ENCODE peak calls at places on chromosomes 12 and 14, in seven cellular contexts. L is dermis microvascular lymphatic vessel endothelial cell, M is progenitor cell of endocrine pancreas, U is ELR, B is NCI-H1105, F is body of pancreas, I is cardiac septum. V is an unnamed sample.

GRCh38 chr12:29944269-29945000 is 160.7 kb upstream of the TMTC1 start:
- DNase-seq in U (no peak), M (no peak), F (no peak), L (no peak), B (no peak), I (no peak), V (no peak)

GRCh38 chr12:29316772-29317171 is 64.2 kb downstream of the ERGIC2 start:
- DNase-seq in F (no peak), U (peak; percentile 37), I (peak; percentile 76), M (no peak), L (no peak), B (no peak), V (no peak)

GRCh38 chr14:105068818-105069217 is 3.6 kb upstream of the GPR132 start:
- DNase-seq in L (no peak), I (no peak), U (no peak), B (no peak), F (no peak), M (no peak), V (no peak)

GRCh38 chr12:5830121-5830520 is 114.9 kb downstream of the ANO2 start:
- DNase-seq in M (no peak), U (no peak), B (no peak), I (no peak), L (peak; percentile 15), F (no peak), V (no peak)

GRCh38 chr12:79274571-79275064 is 410.0 kb downstream of the SYT1 start:
- DNase-seq in U (no peak), M (no peak), L (no peak), I (no peak), F (no peak), B (no peak), V (no peak)

GRCh38 chr14:58637391-58638230 is at the start of gene DACT1:
- DNase-seq in F (peak; percentile 37), M (peak; percentile 63), L (peak; percentile 2), I (peak; percentile 82), B (no peak), U (peak; percentile 49), V (peak; percentile 47)

GRCh38 chr12:62191747-62192485 is 68.3 kb upstream of the USP15 start:
- DNase-seq in B (no peak), I (no peak), L (no peak), M (peak; percentile 9), F (peak; percentile 6), U (peak; percentile 15), V (peak; percentile 10)

GRCh38 chr12:15728118-15728598 is 61.0 kb downstream of the EPS8 start:
- DNase-seq in B (no peak), M (no peak), L (peak; percentile 36), I (no peak), U (peak; percentile 81), F (no peak), V (no peak)

GRCh38 chr12:55771736-55772135 is 28.8 kb downstream of the GDF11 start:
- DNase-seq in I (no peak), M (no peak), B (no peak), L (no peak), F (no peak), U (no peak), V (no peak)

GRCh38 chr12:50763637-50764115 is at the start of gene ATF1:
- DNase-seq in F (peak; percentile 93), M (peak; percentile 77), L (peak; percentile 82), B (peak; percentile 62), U (peak; percentile 92), I (peak; percentile 96), V (peak; percentile 86)

GRCh38 chr12:58818546-58818945 is 101.8 kb downstream of the LRIG3 start:
- DNase-seq in L (no peak), B (no peak), I (no peak), M (no peak), F (no peak), U (peak; percentile 30), V (no peak)

GRCh38 chr12:109762071-109762672 is 48.5 kb downstream of the FAM222A start:
- DNase-seq in B (no peak), L (no peak), I (peak; percentile 73), M (no peak), U (no peak), F (peak; percentile 1), V (no peak)

GRCh38 chr12:105955976-105956375 is 182.8 kb downstream of the NUAK1 start:
- DNase-seq in B (no peak), M (no peak), F (no peak), U (no peak), L (no peak), I (no peak), V (no peak)

GRCh38 chr12:13417516-13417915 is 221.0 kb downstream of the EMP1 start:
- DNase-seq in L (no peak), F (no peak), I (no peak), U (no peak), M (no peak), B (no peak), V (no peak)

GRCh38 chr14:101704140-101704539 is 57.4 kb upstream of the PPP2R5C start:
- DNase-seq in F (no peak), I (no peak), B (no peak), L (no peak), M (no peak), U (no peak), V (no peak)

GRCh38 chr14:25400607-25401206 is 350.8 kb upstream of the STXBP6 start:
- DNase-seq in L (peak; percentile 20), B (peak; percentile 67), I (no peak), M (no peak), F (peak; percentile 61), U (peak; percentile 32), V (peak; percentile 29)

GRCh38 chr12:88026196-88026595 is 3.0 kb downstream of the C12orf50 start:
- DNase-seq in M (no peak), F (no peak), L (no peak), B (no peak), U (no peak), I (no peak), V (no peak)

GRCh38 chr14:46054526-46054925 is 597.1 kb downstream of the RPL10L start:
- DNase-seq in M (no peak), B (no peak), L (no peak), U (peak; percentile 93), F (no peak), I (no peak), V (no peak)

GRCh38 chr12:90207799-90208198 is 499.2 kb upstream of the ATP2B1 start:
- DNase-seq in L (no peak), U (no peak), M (no peak), I (no peak), B (no peak), F (no peak), V (no peak)

GRCh38 chr12:49664167-49664566 is 40.8 kb downstream of the PRPF40B start:
- DNase-seq in I (no peak), F (no peak), L (no peak), U (no peak), B (no peak), M (no peak), V (no peak)

GRCh38 chr14:22188346-22188745 is 400.7 kb downstream of the DAD1 start:
- DNase-seq in B (no peak), F (no peak), L (no peak), I (no peak), U (peak; percentile 3), M (no peak), V (no peak)

GRCh38 chr12:114302117-114302516 is 103.8 kb downstream of the TBX5 start:
- DNase-seq in M (no peak), I (no peak), B (no peak), F (no peak), L (no peak), U (no peak), V (no peak)

GRCh38 chr14:54603362-54603761 is 36.4 kb downstream of the SAMD4A start:
- DNase-seq in B (no peak), U (peak; percentile 89), I (no peak), F (no peak), M (no peak), L (no peak), V (no peak)

GRCh38 chr14:61477845-61478438 is 156.6 kb downstream of the PRKCH start:
- DNase-seq in L (no peak), B (no peak), I (peak; percentile 92), U (peak; percentile 62), M (no peak), F (peak; percentile 89), V (no peak)

GRCh38 chr12:49881400-49882247 is 22.1 kb downstream of the FAIM2 start:
- DNase-seq in I (peak; percentile 47), L (no peak), U (no peak), F (no peak), M (no peak), B (no peak), V (no peak)

GRCh38 chr12:94340568-94340967 is 119.1 kb downstream of the CEP83 start:
- DNase-seq in I (no peak), F (no peak), U (no peak), B (no peak), L (no peak), M (no peak), V (no peak)

GRCh38 chr14:101294136-101294535 is 267.2 kb upstream of the DIO3 start:
- DNase-seq in M (no peak), B (no peak), U (no peak), L (no peak), I (no peak), F (no peak), V (no peak)

GRCh38 chr14:100147691-100148464 is 11.6 kb downstream of the DEGS2 start:
- DNase-seq in I (no peak), F (no peak), L (no peak), U (no peak), M (no peak), B (no peak), V (no peak)

GRCh38 chr12:24853588-24853987 is 95.3 kb downstream of the BCAT1 start:
- DNase-seq in M (no peak), U (peak; percentile 89), B (no peak), F (no peak), I (no peak), L (peak; percentile 59), V (no peak)

GRCh38 chr12:14962797-14963196 is 1.4 kb upstream of the ARHGDIB start:
- DNase-seq in U (no peak), M (no peak), B (no peak), L (no peak), I (no peak), F (no peak), V (no peak)

GRCh38 chr12:106999444-106999843 is 12.5 kb upstream of the MTERF2 start:
- DNase-seq in M (no peak), L (no peak), I (no peak), F (no peak), B (no peak), U (no peak), V (no peak)

GRCh38 chr12:116236148-116236731 is 41.3 kb downstream of the MED13L start:
- DNase-seq in I (no peak), F (peak; percentile 61), M (no peak), U (peak; percentile 74), L (peak; percentile 60), B (peak; percentile 61), V (peak; percentile 18)

GRCh38 chr12:104750061-104750460 is 208.0 kb downstream of the SLC41A2 start:
- DNase-seq in F (peak; percentile 57), U (peak; percentile 83), I (peak; percentile 88), B (no peak), M (no peak), L (no peak), V (no peak)

GRCh38 chr14:76348898-76349297 is 27.0 kb upstream of the ESRRB start:
- DNase-seq in U (peak; percentile 86), M (no peak), B (no peak), L (peak; percentile 58), F (peak; percentile 9), I (peak; percentile 79), V (no peak)

GRCh38 chr12:25925064-25925463 is 33.4 kb upstream of the RASSF8 start:
- DNase-seq in M (no peak), L (no peak), U (no peak), B (no peak), I (no peak), F (no peak), V (no peak)